ENCODE peak calls at places on chromosome 12, in eight cellular contexts. E is lower lobe of right lung, S is H9, D is GM13976, L is lung, B is fibroblast of villous mesenchyme, Y is Calu3, R is endothelial cell. W is an unnamed sample.

GRCh38 chr12:57148469-57149308 is 1.3 kb upstream of the LRP1-AS start:
- DNase-seq in E (peak; percentile 81), S (no peak), D (no peak), L (no peak), B (peak; percentile 91), Y (no peak), R (no peak), W (no peak)

GRCh38 chr12:4763549-4763948 is 43.3 kb downstream of the GALNT8 start:
- DNase-seq in E (no peak), S (peak; percentile 99), D (no peak), L (no peak), B (no peak), Y (peak; percentile 8), R (peak; percentile 64), W (no peak)

GRCh38 chr12:4956054-4956453 is 46.3 kb downstream of the KCNA1 start:
- DNase-seq in E (no peak), S (no peak), D (no peak), L (no peak), B (no peak), Y (no peak), R (no peak), W (no peak)

GRCh38 chr12:107025691-107026090 is 38.7 kb upstream of the MTERF2 start:
- DNase-seq in E (no peak), S (no peak), D (no peak), L (no peak), B (no peak), Y (no peak), R (no peak), W (no peak)

GRCh38 chr12:113208041-113208934 is 13.0 kb upstream of the TPCN1 start:
- DNase-seq in E (no peak), S (no peak), D (peak; percentile 82), L (no peak), B (peak; percentile 86), Y (no peak), R (no peak), W (peak; percentile 84)

GRCh38 chr12:114405199-114405448 is 820 bp downstream of the TBX5 start:
- DNase-seq in E (no peak), S (no peak), D (peak; percentile 32), L (no peak), B (peak; percentile 47), Y (no peak), R (no peak), W (no peak)

GRCh38 chr12:45613306-45613705 is 116.2 kb upstream of the ARID2 start:
- DNase-seq in E (no peak), S (no peak), D (no peak), L (no peak), B (peak; percentile 51), Y (no peak), R (no peak), W (no peak)

GRCh38 chr12:42679402-42679801 is 89.9 kb upstream of the PRICKLE1 start:
- DNase-seq in E (no peak), S (no peak), D (no peak), L (no peak), B (no peak), Y (no peak), R (no peak), W (no peak)

GRCh38 chr12:402127-402456 is 648 bp downstream of the CCDC77 start:
- DNase-seq in E (no peak), S (no peak), D (no peak), L (no peak), B (peak; percentile 41), Y (peak; percentile 14), R (peak; percentile 18), W (no peak)

GRCh38 chr12:106711316-106711715 is 63.2 kb upstream of the RIC8B start:
- DNase-seq in E (no peak), S (no peak), D (no peak), L (no peak), B (no peak), Y (no peak), R (no peak), W (no peak)

GRCh38 chr12:13044002-13044858 is at the start of gene FAM234B:
- DNase-seq in E (peak; percentile 87), S (peak; percentile 87), D (peak; percentile 87), L (peak; percentile 81), B (peak; percentile 51), Y (peak; percentile 81), R (peak; percentile 83), W (peak; percentile 87)
- TF ChIP-seq CTCF in E (peak; percentile 15), S (peak; percentile 57), D (peak; percentile 17), L (no peak), B (peak; percentile 13), Y (no peak), R (no peak), W (peak; percentile 7)

DNA sequence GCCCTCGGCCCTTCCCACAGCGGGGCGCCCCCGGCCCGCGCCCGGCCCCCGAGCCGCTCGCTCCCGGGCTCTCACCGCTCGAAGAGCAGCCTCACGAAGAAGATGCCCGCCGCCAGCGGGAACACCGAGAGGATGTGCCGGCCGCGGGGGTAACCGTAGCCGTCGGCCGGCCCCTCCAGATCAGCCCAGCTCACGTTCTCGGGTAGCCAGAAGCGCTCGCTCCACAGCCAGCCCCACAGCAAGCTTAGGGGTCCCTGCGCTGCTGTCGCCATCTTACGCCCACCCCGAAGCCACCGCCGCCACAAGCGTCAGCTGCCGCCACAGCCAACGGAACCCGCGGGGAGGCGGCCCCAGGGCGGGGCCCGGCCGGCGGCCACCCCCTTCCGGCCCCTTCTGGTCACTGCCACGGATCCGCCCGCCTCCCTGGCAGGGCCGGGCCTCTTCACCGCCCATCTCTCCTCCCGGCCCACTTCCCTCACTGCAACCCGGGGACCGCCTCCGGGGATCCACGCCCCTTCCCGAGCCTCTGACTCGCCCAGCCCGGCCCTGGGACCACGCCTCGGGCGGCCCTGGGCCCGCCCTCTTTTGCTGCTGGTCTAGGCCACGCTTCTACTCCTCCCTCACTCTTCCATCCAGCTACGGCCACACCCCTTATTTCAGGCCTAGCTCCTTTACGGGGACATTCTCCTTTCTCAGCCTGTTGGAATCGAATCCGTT is at the start of gene CERS5:
- DNase-seq in E (peak; percentile 99), S (peak; percentile 100), D (peak; percentile 99), L (peak; percentile 99), B (peak; percentile 99), Y (peak; percentile 97), R (peak; percentile 99), W (peak; percentile 100)
- TF ChIP-seq CTCF in E (peak; percentile 40), S (peak; percentile 42), D (no peak), L (peak; percentile 10), B (no peak), Y (no peak), R (peak; percentile 61), W (no peak)

GRCh38 chr12:48183876-48184548 is 568 bp downstream of the CCDC184 start:
- DNase-seq in E (no peak), S (no peak), D (peak; percentile 37), L (no peak), B (no peak), Y (peak; percentile 6), R (peak; percentile 15), W (no peak)
- TF ChIP-seq CTCF in E (no peak), S (no peak), D (no peak), L (no peak), B (no peak), Y (no peak), R (no peak), W (no peak)

GRCh38 chr12:53180931-53181645 is 363 bp upstream of the CSAD start:
- DNase-seq in E (peak; percentile 87), S (peak; percentile 79), D (peak; percentile 93), L (peak; percentile 70), B (peak; percentile 80), Y (peak; percentile 79), R (peak; percentile 86), W (peak; percentile 90)
- TF ChIP-seq CTCF in E (no peak), S (peak; percentile 9), D (no peak), L (no peak), B (no peak), Y (no peak), R (no peak), W (no peak)

DNA sequence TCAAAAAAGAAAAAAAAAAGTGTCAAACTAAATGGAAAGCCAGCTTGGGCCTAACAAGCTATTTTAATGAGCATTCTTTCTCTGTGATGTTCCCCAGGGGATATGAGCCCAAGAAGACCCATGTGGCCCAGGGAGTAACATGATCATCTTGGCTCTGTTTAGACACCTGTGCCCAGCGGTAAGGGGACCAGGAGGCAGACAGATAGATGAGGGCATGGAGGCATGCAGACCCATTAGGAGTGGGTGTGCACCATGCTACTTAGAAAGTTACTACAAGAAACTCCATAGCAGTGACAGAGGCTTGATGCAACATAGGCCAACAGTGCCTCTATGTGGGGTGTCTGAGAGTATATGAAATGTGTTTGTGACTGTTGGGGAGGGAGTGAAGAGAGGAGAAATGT is 3.1 kb upstream of the CREBL2 start:
- DNase-seq in E (no peak), S (no peak), D (peak; percentile 63), L (no peak), B (no peak), Y (peak; percentile 18), R (no peak), W (peak; percentile 55)
- TF ChIP-seq CTCF in E (no peak), S (peak; percentile 10), D (peak; percentile 60), L (no peak), B (no peak), Y (no peak), R (no peak), W (peak; percentile 65)

DNA sequence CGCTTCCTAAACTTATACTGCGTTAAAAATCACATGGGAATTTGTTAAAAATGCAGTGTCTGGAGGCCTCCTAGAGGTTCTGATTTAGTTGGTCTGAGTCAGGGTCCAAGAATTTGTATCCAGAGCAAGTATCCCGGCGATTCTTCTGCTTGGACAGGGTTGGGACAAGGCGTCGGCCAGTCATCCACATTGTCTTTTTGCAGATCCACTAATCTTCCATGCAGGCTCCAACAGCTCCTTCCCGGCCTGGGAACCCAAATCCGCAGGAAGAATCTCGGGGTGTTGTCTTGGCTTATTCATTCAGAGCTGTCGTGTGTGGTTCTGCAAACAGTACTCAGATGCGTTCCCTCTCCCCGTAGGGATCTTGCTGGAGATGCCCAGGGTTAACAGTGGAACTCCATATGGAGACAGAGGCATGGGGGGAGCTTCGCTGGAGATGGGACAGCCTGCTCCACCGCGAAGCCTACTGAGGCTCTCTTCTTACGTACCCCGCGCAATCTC is 25.3 kb downstream of the GPRC5D start:
- DNase-seq in E (no peak), S (no peak), D (no peak), L (no peak), B (peak; percentile 74), Y (no peak), R (no peak), W (no peak)
- TF ChIP-seq CTCF in E (no peak), S (no peak), D (no peak), L (no peak), B (no peak), Y (no peak), R (no peak), W (no peak)

DNA sequence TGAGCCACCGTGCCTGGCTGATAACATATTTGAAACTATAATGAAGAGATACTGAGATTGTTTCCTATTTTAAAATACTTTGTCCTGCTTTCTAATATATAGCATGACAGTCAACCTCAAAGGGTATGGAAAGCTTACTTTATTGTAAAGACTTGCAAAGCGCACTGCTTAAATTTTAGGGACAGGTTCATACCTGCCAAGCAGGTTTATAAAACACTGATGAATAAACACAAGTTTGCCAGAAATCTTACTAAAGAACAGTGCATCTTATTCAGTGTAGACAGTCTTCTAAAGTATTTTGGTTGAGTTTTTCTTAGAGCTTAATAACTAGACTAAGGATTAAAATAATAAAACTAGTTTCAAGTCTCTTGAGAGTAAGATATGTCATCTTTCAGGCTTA is 4.8 kb downstream of the C12orf71 start:
- DNase-seq in E (no peak), S (no peak), D (no peak), L (no peak), B (no peak), Y (no peak), R (no peak), W (no peak)
- TF ChIP-seq CTCF in E (no peak), S (no peak), D (no peak), L (no peak), B (no peak), Y (no peak), R (no peak), W (no peak)

GRCh38 chr12:67222302-67222701 is 46.9 kb upstream of the CAND1 start:
- DNase-seq in E (no peak), S (no peak), D (no peak), L (no peak), B (peak; percentile 18), Y (peak; percentile 36), R (peak; percentile 12), W (no peak)
- TF ChIP-seq CTCF in E (no peak), S (peak; percentile 72), D (no peak), L (no peak), B (peak; percentile 47), Y (peak; percentile 47), R (peak; percentile 57), W (no peak)